ENCODE peak calls at places on chromosomes 4 and X, in five cellular contexts. V is RWPE1, T is ovary, K is mesendoderm, O is Panc1. M is an unnamed sample.

GRCh38 chr4:157151711-157152110 is 68.8 kb upstream of the GRIA2 start:
- DNase-seq in V (no peak), T (no peak), K (no peak), O (no peak), M (no peak)

GRCh38 chr4:54547299-54548097 is 110.3 kb upstream of the KIT start:
- DNase-seq in V (peak), T (no peak), K (no peak), O (no peak), M (no peak)

GRCh38 chrX:146602246-146602645 is 207.3 kb upstream of the CXorf51B start:
- DNase-seq in V (no peak), T (no peak), K (no peak), O (no peak), M (no peak)

GRCh38 chrX:38799995-38800394 is 1.3 kb upstream of the MID1IP1 start:
- DNase-seq in V (no peak), T (no peak), K (no peak), O (no peak), M (no peak)

GRCh38 chrX:45198706-45199105 is 2.0 kb downstream of the DIPK2B start:
- DNase-seq in V (no peak), T (no peak), K (no peak), O (no peak), M (no peak)

GRCh38 chrX:40171513-40172168 is 73.9 kb upstream of the BCOR start:
- DNase-seq in V (no peak), T (no peak), K (peak), O (no peak), M (peak)

GRCh38 chr4:5036239-5036638 is 15.0 kb upstream of the STK32B start:
- DNase-seq in V (no peak), T (no peak), K (peak), O (no peak), M (peak)

GRCh38 chr4:122701965-122702364 is 30.5 kb upstream of the BBS12 start:
- DNase-seq in V (no peak), T (no peak), K (no peak), O (no peak), M (no peak)

GRCh38 chr4:119825696-119826095 is 197.1 kb upstream of the PDE5A start:
- DNase-seq in V (no peak), T (no peak), K (no peak), O (no peak), M (no peak)

GRCh38 chrX:43224496-43224895 is 431.6 kb upstream of the MAOA start:
- DNase-seq in V (peak), T (no peak), K (no peak), O (no peak), M (no peak)

GRCh38 chr4:5921578-5921977 is 28.7 kb upstream of the CRMP1 start:
- DNase-seq in V (no peak), T (no peak), K (no peak), O (no peak), M (no peak)

GRCh38 chr4:104416725-104417363 is 77.8 kb downstream of the CXXC4 start:
- DNase-seq in V (no peak), T (no peak), K (peak), O (no peak), M (no peak)

GRCh38 chr4:56650259-56651070 is 30.6 kb downstream of the HOPX start:
- DNase-seq in V (no peak), T (no peak), K (no peak), O (no peak), M (no peak)

GRCh38 chrX:38973327-38973726 is 172.1 kb downstream of the MID1IP1 start:
- DNase-seq in V (no peak), T (no peak), K (peak), O (no peak), M (no peak)

GRCh38 chrX:56804867-56805266 is 75.8 kb downstream of the NBDY start:
- DNase-seq in V (no peak), T (no peak), K (no peak), O (no peak), M (no peak)

GRCh38 chr4:76023381-76023780 is at the start of gene CXCL10:
- DNase-seq in V (no peak), T (no peak), K (no peak), O (no peak), M (no peak)

GRCh38 chrX:41452565-41452964 is 5.4 kb downstream of the NYX start:
- DNase-seq in V (no peak), T (no peak), K (no peak), O (no peak), M (no peak)

GRCh38 chr4:89684536-89684935 is 152.4 kb downstream of the SNCA start:
- DNase-seq in V (no peak), T (no peak), K (no peak), O (no peak), M (no peak)

GRCh38 chr4:161320377-161320776 is 843.4 kb downstream of the FSTL5 start:
- DNase-seq in V (no peak), T (no peak), K (peak), O (peak), M (peak)

GRCh38 chr4:148376151-148376550 is 66.1 kb downstream of the NR3C2 start:
- DNase-seq in V (peak), T (peak), K (no peak), O (no peak), M (peak)

GRCh38 chr4:1488831-1489638 is 82.8 kb upstream of the NKX1-1 start:
- DNase-seq in V (no peak), T (no peak), K (no peak), O (no peak), M (no peak)

GRCh38 chr4:153785830-153786721 is 2.8 kb downstream of the SFRP2 start:
- DNase-seq in V (peak), T (no peak), K (peak), O (peak), M (peak)

GRCh38 chr4:94490437-94490836 is 38.7 kb downstream of the PDLIM5 start:
- DNase-seq in V (no peak), T (no peak), K (no peak), O (no peak), M (no peak)
- H3K27ac ChIP-seq in V (no peak), T (no peak), K (no peak), O (no peak), M (peak)

GRCh38 chrX:150229481-150229880 is 133.6 kb upstream of the MAMLD1 start:
- DNase-seq in V (no peak), T (no peak), K (no peak), O (no peak), M (no peak)
- H3K27ac ChIP-seq in V (no peak), T (no peak), K (no peak), O (no peak), M (no peak)

GRCh38 chrX:108091266-108091877 is at the start of the genes ATG4A and PSMD10:
- DNase-seq in V (peak), T (peak), K (peak), O (peak), M (peak)
- H3K27ac ChIP-seq in V (peak), T (peak), K (no peak), O (peak), M (peak)

GRCh38 chrX:49993661-49994060 is 71.3 kb downstream of the CLCN5 start:
- DNase-seq in V (no peak), T (peak), K (no peak), O (no peak), M (no peak)

GRCh38 chrX:49992809-49993208 is 70.4 kb downstream of the CLCN5 start:
- DNase-seq in V (no peak), T (no peak), K (no peak), O (no peak), M (no peak)

GRCh38 chrX:49999048-49999447 is 76.7 kb downstream of the CLCN5 start:
- DNase-seq in V (no peak), T (no peak), K (no peak), O (no peak), M (no peak)

GRCh38 chrX:49995021-49995731 is 72.8 kb downstream of the CLCN5 start:
- DNase-seq in V (peak), T (no peak), K (peak), O (peak), M (peak)

DNA sequence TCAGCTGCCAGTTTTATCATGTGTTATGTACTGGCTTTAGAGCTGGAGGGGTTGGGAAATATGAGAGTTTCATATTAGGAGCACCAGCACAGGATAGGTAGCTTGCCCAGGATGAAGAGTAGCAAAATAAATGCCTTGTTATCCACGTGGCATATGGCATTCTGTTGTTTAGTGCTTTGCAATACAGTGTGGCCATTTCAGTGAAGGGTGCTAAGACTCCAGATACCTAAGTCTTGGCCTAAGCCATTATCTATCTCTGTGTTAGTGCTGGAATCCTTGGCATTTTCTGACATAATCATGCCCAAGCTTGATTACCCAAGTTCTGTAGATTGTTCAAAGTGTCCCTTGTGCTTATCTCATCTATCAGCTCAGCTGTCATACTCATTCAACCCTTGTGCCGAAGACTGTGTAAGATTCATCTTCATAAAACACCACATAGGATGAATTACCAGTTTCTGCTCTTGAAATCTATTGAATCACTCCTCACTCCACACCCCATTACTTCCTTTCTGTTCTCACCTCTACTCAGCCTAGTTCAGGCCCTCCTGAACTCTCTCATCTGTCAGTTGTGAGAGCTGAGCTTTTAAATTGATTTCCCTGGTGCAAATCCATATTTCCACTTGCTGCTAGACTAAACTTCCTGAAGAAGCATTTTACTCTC is 73.5 kb downstream of the CLCN5 start:
- DNase-seq in V (no peak), T (no peak), K (peak), O (no peak), M (peak)
- H3K27ac ChIP-seq in V (no peak), T (no peak), K (no peak), O (no peak), M (peak)

DNA sequence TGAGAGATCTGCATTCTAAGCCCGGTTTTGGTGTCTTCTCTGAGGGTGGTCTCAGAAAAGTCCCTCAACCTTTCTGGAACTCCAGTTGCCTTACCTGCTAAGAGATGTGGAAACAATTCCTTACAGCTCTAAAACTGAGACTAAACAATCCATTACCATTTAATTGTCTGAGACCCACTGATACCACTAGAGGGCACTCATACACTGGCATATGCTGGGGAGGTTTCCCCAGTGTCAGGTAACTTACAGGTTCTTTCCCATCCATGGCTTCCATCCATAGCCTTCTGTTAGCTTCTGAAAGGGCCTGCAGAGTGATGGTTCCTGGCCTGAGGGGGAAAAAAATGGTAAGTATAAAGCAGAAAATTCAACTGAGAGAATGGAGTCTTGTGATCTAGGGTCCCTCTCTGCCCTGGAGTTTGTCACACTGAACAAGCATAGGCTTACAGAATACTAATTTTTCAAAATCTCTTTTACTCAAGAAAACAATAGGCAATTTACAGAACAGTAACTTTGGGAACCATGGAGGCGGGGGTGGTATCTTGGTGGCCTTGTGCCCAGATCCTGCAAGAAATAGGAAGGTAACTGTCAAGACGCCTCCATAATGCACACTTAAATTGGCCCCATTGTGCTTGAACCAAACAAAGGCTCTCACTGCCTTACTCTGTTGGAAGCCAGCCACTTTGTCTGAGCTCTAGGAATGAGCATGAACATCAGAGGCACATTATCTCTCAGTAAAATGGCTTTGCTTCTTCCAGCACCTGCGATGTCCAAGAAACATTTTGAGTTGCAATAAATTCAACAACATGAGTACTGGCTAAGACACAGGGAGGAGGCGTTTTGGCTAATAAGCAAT is 236.1 kb downstream of the OPHN1 start:
- DNase-seq in V (peak), T (no peak), K (peak), O (peak), M (peak)
- H3K27ac ChIP-seq in V (no peak), T (no peak), K (no peak), O (no peak), M (no peak)